ENCODE peak calls at places on chromosomes 3 and 15, in six cellular contexts. R is PC-9, I is brain microvascular endothelial cell, A is H7, S is IMR-90, C is foreskin fibroblast. V is an unnamed sample.

GRCh38 chr3:35500641-35501353 is 138.5 kb upstream of the ARPP21 start:
- DNase-seq in I (no peak), A (no peak), C (no peak), S (no peak), R (no peak), V (no peak)

GRCh38 chr15:57464480-57464879 is 88.2 kb downstream of the CGNL1 start:
- DNase-seq in I (no peak), S (no peak), A (no peak), C (no peak), R (no peak), V (no peak)

GRCh38 chr15:72184165-72184811 is 13.3 kb downstream of the GRAMD2A start:
- DNase-seq in C (no peak), S (no peak), R (peak), A (peak), I (no peak), V (peak)

GRCh38 chr3:12316253-12316652 is 27.4 kb downstream of the PPARG start:
- DNase-seq in I (no peak), A (no peak), R (no peak), S (no peak), C (no peak), V (no peak)

GRCh38 chr3:119279101-119279554 is 15.1 kb upstream of the ARHGAP31 start:
- DNase-seq in S (no peak), A (no peak), C (no peak), R (no peak), I (no peak), V (no peak)

GRCh38 chr3:120393252-120393651 is 44.1 kb upstream of the LRRC58 start:
- DNase-seq in I (no peak), R (no peak), A (no peak), C (no peak), S (peak), V (no peak)

GRCh38 chr15:101047301-101047781 is 128.2 kb downstream of the LRRK1 start:
- DNase-seq in S (no peak), I (no peak), R (no peak), C (no peak), A (peak), V (no peak)

GRCh38 chr15:69537888-69538287 is 85.3 kb downstream of the RPLP1 start:
- DNase-seq in I (no peak), C (no peak), A (no peak), S (no peak), R (no peak), V (no peak)

GRCh38 chr3:49554639-49555265 is 475 bp downstream of the BSN start:
- DNase-seq in A (peak), I (no peak), S (peak), R (no peak), C (peak), V (peak)

GRCh38 chr3:159929181-159929893 is 59.3 kb upstream of the IL12A start:
- DNase-seq in S (peak), I (peak), A (no peak), C (peak), R (peak), V (peak)

GRCh38 chr15:39680868-39681267 is 100.0 kb downstream of the THBS1 start:
- DNase-seq in C (no peak), I (no peak), A (no peak), R (no peak), S (peak), V (peak)

GRCh38 chr3:111803123-111803593 is 55.9 kb upstream of the PHLDB2 start:
- DNase-seq in A (peak), C (peak), R (peak), S (peak), I (peak), V (peak)

GRCh38 chr15:35932541-35932940 is 386.6 kb upstream of the DPH6 start:
- DNase-seq in C (no peak), A (no peak), I (peak), S (peak), R (no peak), V (peak)

GRCh38 chr3:94433811-94434210 is 370.9 kb downstream of the NSUN3 start:
- DNase-seq in C (no peak), S (peak), R (no peak), I (no peak), A (no peak), V (peak)

GRCh38 chr3:179599531-179599930 is 4.9 kb downstream of the MRPL47 start:
- DNase-seq in R (no peak), C (no peak), S (peak), A (no peak), I (no peak), V (no peak)

GRCh38 chr3:74267126-74267525 is 347.3 kb downstream of the CNTN3 start:
- DNase-seq in S (peak), R (no peak), I (no peak), C (peak), A (no peak), V (no peak)

GRCh38 chr3:99845999-99846398 is 28.3 kb downstream of the CMSS1 start:
- DNase-seq in R (no peak), C (no peak), S (no peak), A (no peak), I (no peak), V (no peak)

GRCh38 chr15:38994310-38994709 is 429.7 kb upstream of the RASGRP1 start:
- DNase-seq in I (no peak), A (no peak), R (no peak), S (no peak), C (no peak), V (no peak)

GRCh38 chr15:22979069-22979698 is 984 bp downstream of the CYFIP1 start:
- DNase-seq in S (peak), I (peak), R (no peak), A (peak), C (no peak), V (peak)

GRCh38 chr3:17412950-17413530 is 329.4 kb downstream of the TBC1D5 start:
- DNase-seq in R (no peak), A (peak), C (peak), S (peak), I (peak), V (peak)

GRCh38 chr15:91473894-91474293 is 373.8 kb downstream of the SV2B start:
- DNase-seq in C (no peak), A (no peak), R (no peak), S (peak), I (no peak), V (no peak)

GRCh38 chr3:7877312-7877711 is 624.3 kb upstream of the LMCD1 start:
- DNase-seq in R (no peak), S (no peak), C (no peak), I (no peak), A (no peak), V (no peak)

GRCh38 chr3:188151438-188151837 is 2.5 kb upstream of the LPP start:
- DNase-seq in R (peak), A (no peak), S (peak), I (peak), C (no peak), V (no peak)

GRCh38 chr15:34182942-34183341 is 27.0 kb downstream of the KATNBL1 start:
- DNase-seq in R (peak), S (no peak), A (peak), I (no peak), C (no peak), V (no peak)

GRCh38 chr3:49775538-49775937 is 10.8 kb downstream of the IP6K1 start:
- DNase-seq in R (no peak), S (no peak), A (no peak), C (no peak), I (no peak), V (no peak)

GRCh38 chr3:13419356-13420050 is 619 bp downstream of the NUP210 start:
- DNase-seq in I (no peak), S (no peak), R (no peak), C (no peak), A (peak), V (no peak)

GRCh38 chr3:62566022-62566557 is 192.7 kb upstream of the FEZF2 start:
- DNase-seq in C (no peak), A (no peak), I (no peak), R (no peak), S (no peak), V (no peak)

GRCh38 chr3:62571916-62572315 is 198.6 kb upstream of the FEZF2 start:
- DNase-seq in A (no peak), I (no peak), R (no peak), C (no peak), S (no peak), V (no peak)

GRCh38 chr3:62570888-62571287 is 197.5 kb upstream of the FEZF2 start:
- DNase-seq in S (no peak), R (no peak), I (no peak), C (no peak), A (no peak), V (no peak)

GRCh38 chr3:62567097-62568021 is 194.0 kb upstream of the FEZF2 start:
- DNase-seq in C (peak), R (no peak), A (no peak), S (peak), I (peak), V (peak)

DNA sequence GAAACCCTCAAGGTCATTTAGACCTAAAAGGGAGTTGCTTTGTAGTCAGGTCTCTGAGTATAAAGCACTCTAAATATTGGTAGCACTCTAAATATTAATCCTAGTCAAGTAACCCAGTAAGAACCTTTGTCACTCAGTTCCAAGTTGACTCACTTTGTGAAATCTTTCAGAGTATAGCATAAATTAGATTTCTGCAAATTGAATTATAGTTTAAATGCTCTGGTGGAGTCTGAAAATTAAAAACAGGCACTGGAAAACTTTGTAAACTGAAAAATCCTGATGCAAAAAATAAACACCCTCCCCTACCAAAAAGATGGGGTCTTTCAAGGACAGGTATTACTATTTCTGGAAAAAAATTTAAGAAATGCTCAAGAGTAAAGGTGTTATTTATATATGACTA is 196.3 kb upstream of the FEZF2 start:
- DNase-seq in C (no peak), R (no peak), S (no peak), A (no peak), I (no peak), V (no peak)
- H3K4me3 ChIP-seq in C (no peak), R (no peak), S (no peak), A (no peak), I (no peak), V (no peak)

DNA sequence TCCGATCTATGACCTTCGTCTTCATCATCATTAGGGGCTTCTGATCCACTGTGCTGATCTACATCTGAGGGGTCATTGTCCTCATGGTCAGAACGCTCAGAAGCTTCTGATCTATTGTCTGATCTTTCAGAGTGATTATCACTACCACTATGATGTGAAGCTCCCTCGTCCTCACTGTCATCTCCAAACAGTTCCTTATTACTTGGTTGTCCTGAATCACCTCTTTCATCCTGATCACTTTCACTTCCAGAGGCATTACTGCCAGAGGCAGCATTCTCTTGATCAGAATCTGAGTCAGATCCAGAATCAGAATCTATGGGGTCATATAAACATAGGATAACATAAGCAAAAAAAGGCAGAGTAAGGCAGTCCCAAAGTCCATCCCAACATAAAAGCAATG is 5.4 kb downstream of the LEO1 start:
- DNase-seq in S (peak), R (no peak), A (no peak), C (no peak), I (no peak), V (no peak)
- H3K4me3 ChIP-seq in S (no peak), R (no peak), A (no peak), C (no peak), I (no peak), V (no peak)

DNA sequence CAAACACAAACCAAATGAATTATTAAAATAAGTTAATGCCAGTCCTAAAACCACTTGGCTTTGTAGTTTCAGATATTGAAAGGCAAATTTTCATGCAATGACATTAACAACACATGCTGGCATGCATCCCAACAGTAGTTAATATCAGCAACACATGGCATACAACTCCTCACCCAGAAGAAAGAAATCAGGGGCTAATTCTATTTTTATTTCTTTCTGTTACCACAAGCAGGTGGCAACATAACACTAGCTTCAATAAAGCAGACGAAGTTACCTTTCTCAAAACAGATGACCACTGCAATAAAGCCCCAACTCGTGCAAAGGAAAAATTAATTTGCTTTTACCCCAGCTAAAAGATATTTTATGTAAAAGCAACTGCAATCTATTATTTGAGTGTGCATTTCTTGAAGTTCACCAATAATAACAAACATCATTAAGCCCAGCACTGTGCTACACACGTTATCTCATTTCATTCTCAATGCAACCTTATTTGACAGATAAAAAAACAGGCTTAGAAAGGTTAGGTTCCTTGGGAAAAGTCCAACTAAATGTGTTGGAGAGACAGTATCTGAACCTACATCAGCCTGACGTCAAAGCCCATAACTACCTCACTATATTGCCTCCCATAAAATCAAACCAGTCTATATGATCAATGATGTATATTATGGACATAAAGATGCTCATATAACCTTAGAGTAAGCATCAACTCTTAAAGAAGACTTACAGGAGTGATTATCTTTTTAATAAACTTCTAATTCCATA is 2.8 kb downstream of the TOP2B start:
- DNase-seq in C (no peak), I (no peak), A (no peak), R (no peak), S (peak), V (no peak)
- H3K4me3 ChIP-seq in C (peak), I (no peak), A (no peak), R (peak), S (peak), V (no peak)

GRCh38 chr3:71131385-71131871 is 452.1 kb downstream of the FOXP1 start:
- DNase-seq in C (no peak), I (no peak), R (no peak), S (no peak), A (no peak), V (peak)
- H3K4me3 ChIP-seq in C (no peak), I (no peak), R (no peak), S (no peak), A (no peak), V (no peak)

DNA sequence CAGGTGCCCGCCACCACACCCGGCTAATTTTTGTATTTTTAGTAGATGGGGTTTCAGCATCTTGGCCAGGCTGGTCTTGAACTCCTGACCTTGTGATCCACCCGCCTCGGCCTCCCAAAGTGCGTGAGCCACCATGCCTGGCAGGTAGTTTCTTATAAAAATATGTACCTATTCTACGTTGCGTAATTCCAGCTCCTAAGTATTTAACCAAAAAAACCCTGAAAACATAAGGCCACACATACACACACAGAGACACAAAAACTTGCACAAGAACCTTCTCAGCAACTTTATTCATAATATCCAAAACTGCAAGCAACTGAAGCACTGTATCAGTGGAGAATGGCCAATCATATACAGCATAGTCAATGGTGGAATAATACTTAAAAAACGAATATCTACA is 5.3 kb downstream of the RNF168 start:
- DNase-seq in S (no peak), C (no peak), R (no peak), A (no peak), I (no peak), V (no peak)
- H3K4me3 ChIP-seq in S (no peak), C (no peak), R (peak), A (no peak), I (no peak), V (no peak)

DNA sequence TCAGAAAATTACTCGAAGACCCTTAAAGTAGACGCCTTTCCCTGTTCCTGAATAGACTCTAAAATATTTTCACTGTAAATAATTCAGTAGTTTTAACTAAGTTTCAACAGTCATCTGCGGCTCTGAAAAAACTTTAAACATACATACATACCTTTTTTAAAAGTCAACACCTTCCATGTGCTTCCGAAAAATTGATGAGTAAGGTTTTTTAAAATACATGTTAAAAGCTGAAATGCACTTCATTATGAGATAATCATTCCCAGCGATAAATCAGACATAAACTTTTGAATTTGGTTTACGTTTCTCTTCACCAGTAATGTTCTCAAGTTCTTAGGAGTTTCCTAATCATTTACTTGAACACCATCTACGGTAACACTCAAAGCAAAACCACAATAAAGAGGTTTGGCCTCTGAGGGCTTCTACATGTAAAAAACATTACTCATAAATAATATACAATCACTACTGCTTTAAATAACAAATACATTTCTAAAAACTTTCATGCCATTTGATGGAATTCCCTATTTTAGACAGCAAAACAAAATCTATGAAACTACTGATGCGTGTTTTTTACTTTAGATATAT is 403.5 kb downstream of the SHQ1 start:
- DNase-seq in S (peak), I (no peak), A (no peak), C (no peak), R (no peak), V (no peak)
- H3K4me3 ChIP-seq in S (no peak), I (no peak), A (no peak), C (no peak), R (peak), V (no peak)

DNA sequence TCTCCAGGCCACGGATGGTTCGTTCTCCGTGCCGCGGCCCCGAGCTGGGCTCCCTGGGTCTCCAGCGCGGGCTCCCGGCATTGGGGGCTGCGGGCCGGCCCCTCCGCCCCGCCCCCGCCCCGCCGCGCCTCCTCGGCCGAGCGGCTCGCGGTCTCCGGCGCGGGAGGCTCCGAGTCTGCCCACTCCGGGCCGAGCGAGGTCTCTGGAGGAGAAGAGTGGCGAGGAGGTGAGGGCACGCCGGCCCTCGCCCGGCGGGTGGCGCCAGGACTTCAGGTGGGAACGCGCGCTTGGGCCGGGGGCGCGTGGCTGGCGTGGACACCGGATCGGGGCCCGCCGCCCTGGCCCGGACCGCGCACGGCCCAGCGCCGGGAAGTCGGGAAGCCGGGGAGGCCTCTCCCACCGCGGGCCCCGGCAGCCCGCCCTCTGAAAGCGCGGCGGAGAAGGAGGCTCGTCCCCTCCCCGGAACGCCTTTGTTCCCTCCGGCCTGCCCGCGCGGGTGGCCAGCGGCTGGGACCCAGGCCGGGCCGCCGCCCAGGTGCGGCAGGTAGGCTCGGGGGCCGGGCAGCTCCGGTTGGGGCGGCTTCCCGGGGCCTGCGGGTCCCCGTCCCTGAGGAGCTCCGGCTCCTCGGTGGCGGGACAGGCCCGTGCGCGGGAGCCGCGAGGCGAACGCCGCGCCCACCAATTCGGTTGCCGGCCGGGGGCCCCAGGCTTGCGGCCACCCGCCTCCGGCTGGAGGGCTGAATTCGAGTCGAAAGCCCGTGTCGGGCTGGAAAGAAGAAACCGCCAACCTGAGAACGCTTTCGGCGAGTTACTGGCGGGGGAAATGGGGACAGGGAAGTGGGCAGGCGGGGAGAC is 1.1 kb downstream of the B3GNT5 start:
- DNase-seq in R (no peak), I (no peak), S (peak), C (no peak), A (peak), V (peak)
- H3K4me3 ChIP-seq in R (peak), I (peak), S (peak), C (peak), A (peak), V (peak)

DNA sequence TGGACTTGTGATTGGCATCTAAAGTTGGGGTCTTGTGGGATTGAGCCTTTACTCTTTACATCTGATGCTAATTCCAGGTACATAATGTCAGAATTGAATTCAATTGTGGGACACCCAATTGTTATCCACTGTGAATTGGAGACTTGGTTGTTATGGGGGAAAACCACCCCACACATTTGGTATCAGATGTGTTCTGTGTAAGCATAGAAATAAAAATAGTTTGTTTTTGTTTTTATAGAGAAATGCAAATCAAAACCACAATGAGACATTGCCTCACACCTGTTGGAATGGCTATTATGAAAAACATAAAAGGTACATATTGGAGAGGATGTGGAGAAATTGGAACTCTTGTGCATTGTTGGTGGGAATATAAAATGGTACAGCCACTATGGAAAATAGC is 58.5 kb downstream of the CPA3 start:
- DNase-seq in R (no peak), C (no peak), I (no peak), A (no peak), S (no peak), V (no peak)
- H3K4me3 ChIP-seq in R (no peak), C (no peak), I (no peak), A (no peak), S (no peak), V (no peak)

V was measured in astrocyte of the spinal cord.